ENCODE peak calls at places on chromosomes 6 and 20, in nine cellular contexts. X, N, F, K, C, U, P, Q and M are unnamed samples.

GRCh38 chr6:111880181-111880944 is 7.1 kb upstream of the FYN start:
- DNase-seq in X (peak; percentile 6), N (no peak), F (no peak), K (no peak), C (no peak), U (peak; percentile 35), P (no peak), Q (no peak), M (no peak)

GRCh38 chr6:136549359-136550044 is 720 bp downstream of the MAP7 start:
- DNase-seq in X (no peak), N (no peak), F (no peak), K (peak; percentile 47), C (no peak), U (peak; percentile 34), P (no peak), Q (peak; percentile 60), M (peak; percentile 20)

GRCh38 chr20:54290636-54291035 is 82.7 kb downstream of the PFDN4 start:
- DNase-seq in X (no peak), N (no peak), F (no peak), K (no peak), C (no peak), U (no peak), P (no peak), Q (no peak), M (no peak)

GRCh38 chr6:97059473-97059872 is 134.9 kb downstream of the KLHL32 start:
- DNase-seq in X (peak; percentile 45), N (peak; percentile 43), F (no peak), K (no peak), C (no peak), U (peak; percentile 17), P (no peak), Q (peak; percentile 56), M (peak; percentile 52)

GRCh38 chr6:7314414-7314813 is 1.4 kb upstream of the SSR1 start:
- DNase-seq in X (no peak), N (no peak), F (no peak), K (no peak), C (no peak), U (no peak), P (no peak), Q (no peak), M (no peak)

GRCh38 chr6:111792241-111792640 is 81.0 kb downstream of the FYN start:
- DNase-seq in X (no peak), N (no peak), F (peak; percentile 1), K (no peak), C (no peak), U (no peak), P (no peak), Q (no peak), M (no peak)

GRCh38 chr20:48380661-48381060 is 447.1 kb downstream of the PREX1 start:
- DNase-seq in X (no peak), N (no peak), F (no peak), K (no peak), C (no peak), U (no peak), P (no peak), Q (no peak), M (no peak)

GRCh38 chr6:291697-292505 is at the start of gene DUSP22:
- DNase-seq in X (no peak), N (no peak), F (peak; percentile 88), K (peak; percentile 92), C (peak; percentile 85), U (peak; percentile 91), P (peak; percentile 80), Q (peak; percentile 96), M (peak; percentile 93)

GRCh38 chr6:1792989-1793388 is 183.3 kb downstream of the FOXC1 start:
- DNase-seq in X (peak; percentile 55), N (peak; percentile 3), F (peak; percentile 14), K (no peak), C (peak; percentile 35), U (peak; percentile 35), P (no peak), Q (no peak), M (no peak)

GRCh38 chr20:3696745-3697587 is 15.2 kb upstream of the ADAM33 start:
- DNase-seq in X (no peak), N (no peak), F (no peak), K (no peak), C (no peak), U (no peak), P (no peak), Q (no peak), M (no peak)

GRCh38 chr20:4966826-4967751 is 34.2 kb downstream of the SLC23A2 start:
- DNase-seq in X (no peak), N (no peak), F (no peak), K (no peak), C (peak; percentile 42), U (no peak), P (no peak), Q (no peak), M (no peak)

GRCh38 chr6:20693466-20694063 is 159.3 kb downstream of the CDKAL1 start:
- DNase-seq in X (no peak), N (peak; percentile 16), F (no peak), K (no peak), C (no peak), U (peak; percentile 52), P (no peak), Q (no peak), M (no peak)

GRCh38 chr6:148495029-148495428 is 152.4 kb downstream of the SASH1 start:
- DNase-seq in X (no peak), N (peak; percentile 54), F (no peak), K (no peak), C (no peak), U (peak; percentile 56), P (no peak), Q (no peak), M (no peak)

GRCh38 chr20:44973053-44973452 is 6.7 kb downstream of the STK4 start:
- DNase-seq in X (no peak), N (no peak), F (no peak), K (no peak), C (no peak), U (no peak), P (no peak), Q (no peak), M (no peak)